ENCODE peak calls at places on chromosome 16, in four cellular contexts. A is AG04450, Z is MCF 10A, X is Panc1. L is an unnamed sample.
A peak's percentile ranks its signal among the peaks of the same experiment; 100 is the strongest.

GRCh38 chr16:12057276-12057675 is 80.7 kb downstream of the SNX29 start:
- DNase-seq in A (no peak), Z (no peak), X (no peak), L (no peak)

GRCh38 chr16:68273459-68273858 is 9.1 kb downstream of the SLC7A6 start:
- DNase-seq in A (no peak), Z (no peak), X (no peak), L (no peak)

GRCh38 chr16:58591083-58591482 is 38.5 kb downstream of the CNOT1 start:
- DNase-seq in A (no peak), Z (no peak), X (no peak), L (no peak)

GRCh38 chr16:55048745-55049144 is 118.1 kb downstream of the IRX5 start:
- DNase-seq in A (no peak), Z (no peak), X (no peak), L (no peak)

GRCh38 chr16:49739381-49739780 is 116.5 kb downstream of the ZNF423 start:
- DNase-seq in A (no peak), Z (peak; percentile 5), X (no peak), L (no peak)

GRCh38 chr16:46918905-46919792 is 35.0 kb downstream of the GPT2 start:
- DNase-seq in A (no peak), Z (no peak), X (no peak), L (no peak)

GRCh38 chr16:27547134-27547533 is 2.6 kb downstream of the GTF3C1 start:
- DNase-seq in A (peak; percentile 36), Z (peak; percentile 65), X (no peak), L (no peak)

GRCh38 chr16:70725024-70725911 is 39.4 kb upstream of the MTSS2 start:
- DNase-seq in A (no peak), Z (no peak), X (no peak), L (no peak)

GRCh38 chr16:24577167-24577566 is 37.8 kb downstream of the RBBP6 start:
- DNase-seq in A (no peak), Z (no peak), X (no peak), L (no peak)

GRCh38 chr16:56294599-56294998 is 103.3 kb downstream of the GNAO1 start:
- DNase-seq in A (peak; percentile 45), Z (peak; percentile 33), X (no peak), L (no peak)

GRCh38 chr16:22206847-22207714 is 1.0 kb downstream of the EEF2K start:
- DNase-seq in A (no peak), Z (peak; percentile 87), X (no peak), L (peak; percentile 44)

GRCh38 chr16:84308120-84308519 is 13.4 kb downstream of the WFDC1 start:
- DNase-seq in A (peak; percentile 11), Z (peak; percentile 61), X (no peak), L (no peak)

GRCh38 chr16:66383551-66383950 is 17.1 kb downstream of the CDH5 start:
- DNase-seq in A (no peak), Z (no peak), X (no peak), L (no peak)

GRCh38 chr16:74752756-74753155 is 21.9 kb downstream of the FA2H start:
- DNase-seq in A (no peak), Z (no peak), X (no peak), L (no peak)

DNA sequence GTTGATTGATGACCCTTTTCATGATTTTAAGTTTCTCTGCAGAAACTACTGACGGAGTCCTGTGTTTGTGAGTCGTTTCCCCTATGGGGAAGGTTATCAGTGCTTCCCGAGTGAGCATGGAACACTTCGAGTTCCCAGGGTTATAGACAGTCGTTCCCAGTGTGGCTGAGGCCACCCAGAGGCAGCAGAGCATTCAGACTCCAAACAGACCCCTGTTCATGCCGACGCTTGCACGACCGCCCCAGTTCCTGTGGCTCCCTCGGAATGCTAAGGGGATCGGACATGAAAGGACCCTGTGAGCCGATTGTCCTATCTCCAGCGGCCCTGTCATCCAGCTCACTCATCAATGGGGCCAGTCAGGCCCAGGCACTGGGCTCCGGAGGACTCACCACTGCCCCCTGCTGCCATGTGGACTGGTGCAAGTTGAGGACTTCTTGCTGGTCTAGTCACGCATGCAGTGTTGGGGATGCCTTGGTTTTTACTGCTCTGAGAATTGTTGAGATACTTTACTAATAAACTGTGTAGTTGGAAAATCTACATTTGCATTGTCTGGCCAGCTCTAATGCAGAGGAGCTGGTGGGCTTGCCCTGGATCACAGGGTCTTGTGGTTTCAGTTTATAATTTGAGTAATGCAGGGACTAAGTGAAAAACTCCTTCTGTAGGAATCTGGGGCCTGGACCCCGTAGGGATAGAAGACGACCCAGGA is 3.1 kb upstream of the RPL13 start:
- DNase-seq in A (no peak), Z (peak; percentile 68), X (no peak), L (peak; percentile 67)
- TF ChIP-seq CTCF in A (peak; percentile 87), Z (peak; percentile 52), X (peak; percentile 88), L (peak; percentile 64)

GRCh38 chr16:30609928-30610839 is at the start of gene ZNF689:
- DNase-seq in A (peak; percentile 92), Z (peak; percentile 98), X (peak; percentile 96), L (peak; percentile 96)

GRCh38 chr16:30619207-30619606 is 9.0 kb upstream of the ZNF689 start:
- DNase-seq in A (no peak), Z (peak; percentile 40), X (no peak), L (no peak)

GRCh38 chr16:30619643-30620042 is 9.5 kb upstream of the ZNF689 start:
- DNase-seq in A (no peak), Z (no peak), X (no peak), L (no peak)

DNA sequence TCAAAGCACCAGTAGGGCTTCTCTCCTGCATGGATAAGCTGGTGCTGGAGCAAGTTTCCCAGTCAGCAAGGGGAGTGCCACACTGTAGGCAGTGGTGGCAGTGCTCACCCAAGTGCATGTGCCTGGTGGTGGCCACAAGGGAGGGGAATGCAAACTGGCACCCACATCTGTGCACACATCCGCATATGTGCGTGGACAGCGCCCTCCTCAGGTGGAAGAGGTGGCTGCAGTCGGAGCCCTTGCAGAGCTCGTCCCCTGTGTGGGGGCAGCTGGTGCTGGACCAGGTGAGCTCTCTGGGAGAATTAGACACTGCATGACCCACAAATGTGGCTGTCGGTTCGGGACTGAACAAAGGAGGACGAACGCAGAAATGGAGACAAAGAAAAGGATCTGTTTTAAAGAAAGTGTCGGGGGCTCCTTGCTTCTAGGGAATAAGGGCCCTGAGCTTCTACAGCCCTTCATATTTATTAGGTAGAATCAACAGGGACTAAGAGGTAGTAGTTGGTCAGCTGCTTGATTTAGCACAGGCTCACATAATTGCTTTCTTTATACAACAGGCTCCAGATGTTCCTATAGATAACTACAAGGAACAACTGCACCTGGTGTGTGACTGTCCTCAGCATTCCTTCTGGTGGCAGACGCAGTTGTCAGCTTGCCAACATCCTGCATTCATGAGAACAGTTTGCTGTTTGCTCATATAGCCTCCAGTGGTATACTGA is 5.3 kb upstream of the ZNF689 start:
- DNase-seq in A (no peak), Z (peak; percentile 40), X (peak; percentile 25), L (peak; percentile 58)
- TF ChIP-seq CTCF in A (peak; percentile 43), Z (peak; percentile 38), X (peak; percentile 20), L (peak; percentile 47)

DNA sequence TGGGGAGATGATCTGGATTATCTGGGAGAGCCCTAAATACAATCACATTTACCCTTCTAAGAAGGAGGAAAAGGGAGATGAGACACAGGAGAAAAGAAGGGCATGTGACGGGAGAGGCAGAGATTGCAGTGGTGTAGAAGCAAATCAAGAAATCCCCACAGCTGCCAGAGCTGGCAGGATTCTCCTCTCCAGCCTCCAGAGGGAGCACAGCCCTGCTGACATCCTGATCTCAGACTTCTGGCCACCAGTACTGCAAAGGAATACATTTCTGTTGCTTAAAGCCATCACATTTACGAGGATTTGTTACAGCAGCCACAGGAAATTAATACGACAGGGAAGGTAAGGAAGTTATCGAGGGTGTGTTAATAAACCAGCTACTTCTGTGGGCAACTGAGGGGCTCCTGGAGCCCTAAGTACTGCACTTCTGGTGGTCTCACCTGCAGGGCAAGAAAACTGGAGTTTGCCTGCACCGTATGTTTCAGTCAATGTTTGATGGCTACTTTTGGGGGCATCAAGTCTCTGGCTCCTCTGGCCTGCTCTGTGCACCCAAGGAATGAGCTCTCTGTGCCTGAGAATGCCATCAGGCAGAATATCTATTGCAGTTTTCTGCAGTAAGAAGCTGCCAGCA is 22.9 kb upstream of the CDH13 start:
- DNase-seq in A (peak; percentile 32), Z (peak; percentile 64), X (no peak), L (no peak)
- TF ChIP-seq CTCF in A (peak; percentile 87), Z (peak; percentile 59), X (peak; percentile 56), L (no peak)

GRCh38 chr16:75787421-75787820 is 61.1 kb upstream of the CPHXL start:
- DNase-seq in A (no peak), Z (no peak), X (no peak), L (no peak)
- TF ChIP-seq CTCF in A (no peak), Z (no peak), X (no peak), L (no peak)

DNA sequence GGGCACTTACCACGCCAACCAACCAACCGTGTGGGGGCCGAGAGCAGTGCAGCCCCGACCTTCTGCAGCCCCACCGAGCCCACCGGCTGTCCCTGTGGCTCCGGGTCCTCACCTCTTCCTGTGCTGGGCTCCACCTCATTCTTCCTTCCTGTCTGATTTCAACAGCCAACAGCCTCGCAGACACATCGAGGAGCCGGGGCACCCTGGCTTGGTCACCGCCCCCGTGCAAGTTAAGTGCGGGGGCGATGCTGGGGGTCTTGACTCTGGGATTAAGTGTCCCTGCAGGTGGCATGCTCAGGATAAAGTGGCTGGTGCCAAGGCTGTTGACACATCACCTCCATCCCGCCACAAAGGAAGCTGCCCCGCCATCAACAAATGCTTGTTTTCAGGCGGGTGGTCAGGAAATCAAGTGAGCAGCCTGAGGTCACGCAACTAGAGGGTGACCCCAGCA is at the start of gene NLRC3:
- DNase-seq in A (no peak), Z (no peak), X (no peak), L (peak; percentile 33)
- TF ChIP-seq CTCF in A (no peak), Z (no peak), X (no peak), L (no peak)

DNA sequence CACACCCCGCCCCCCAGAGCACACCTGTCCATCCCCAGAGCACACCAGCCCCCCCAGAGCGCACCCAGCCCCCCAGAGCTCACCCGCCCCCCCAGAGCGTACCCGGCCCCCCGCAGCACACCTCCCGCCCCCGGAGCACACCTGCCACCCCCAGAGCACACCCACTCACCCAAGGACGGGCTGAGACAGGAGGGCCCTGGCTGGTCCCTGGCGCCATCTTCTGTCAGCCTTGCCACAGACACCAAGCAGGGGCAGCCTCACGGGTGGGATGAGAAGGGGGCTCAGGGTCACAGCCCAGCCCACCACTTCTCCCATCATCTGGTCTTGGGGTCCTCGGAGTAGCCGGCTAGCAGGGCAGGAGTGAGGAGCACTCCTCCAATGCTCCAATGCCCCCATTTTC is 31.8 kb downstream of the PIEZO1 start:
- DNase-seq in A (no peak), Z (no peak), X (no peak), L (no peak)
- TF ChIP-seq CTCF in A (no peak), Z (no peak), X (no peak), L (no peak)

GRCh38 chr16:14106457-14106856 is 35.3 kb downstream of the MRTFB start:
- DNase-seq in A (peak; percentile 26), Z (no peak), X (no peak), L (no peak)
- TF ChIP-seq CTCF in A (no peak), Z (no peak), X (no peak), L (no peak)

L was measured in natural killer cell.